ENCODE peak calls at places on chromosomes 1 and 21, in four cellular contexts. I is heart left ventricle, T is left ventricle myocardium inferior, A is prostate gland. M is an unnamed sample. For H3K27me3, the result is how much of the 10 kb centered on the place peaks cover.

GRCh38 chr1:15081088-15081487 is 72.5 kb upstream of the TMEM51 start:
- DNase-seq in T (no peak), I (no peak), A (no peak), M (no peak)

GRCh38 chr1:95396557-95396956 is 162.5 kb downstream of the RWDD3 start:
- DNase-seq in A (no peak), I (no peak), T (no peak), M (no peak)

GRCh38 chr1:229221106-229222019 is 49.5 kb upstream of the RAB4A start:
- DNase-seq in I (no peak), A (peak), T (no peak), M (peak)

GRCh38 chr21:38914531-38915385 is 109.0 kb downstream of the ETS2 start:
- DNase-seq in T (no peak), I (no peak), A (no peak), M (no peak)

GRCh38 chr1:150841626-150842025 is 33.6 kb upstream of the CTSK start:
- DNase-seq in A (no peak), T (no peak), I (no peak), M (no peak)

GRCh38 chr1:213719462-213719861 is 268.3 kb upstream of the PROX1 start:
- DNase-seq in T (no peak), A (no peak), I (no peak), M (no peak)

GRCh38 chr1:84726593-84727275 is 36.5 kb upstream of the SSX2IP start:
- DNase-seq in I (no peak), A (no peak), T (no peak), M (no peak)

GRCh38 chr1:232868793-232869491 is 63.7 kb downstream of the MAP10 start:
- DNase-seq in A (peak), I (peak), T (no peak), M (no peak)

GRCh38 chr1:156661932-156662587 is 15.1 kb downstream of the NES start:
- DNase-seq in A (no peak), I (no peak), T (no peak), M (no peak)

GRCh38 chr1:196890668-196891067 is 2.8 kb downstream of the CFHR4 start:
- DNase-seq in T (no peak), I (no peak), A (no peak), M (no peak)

DNA sequence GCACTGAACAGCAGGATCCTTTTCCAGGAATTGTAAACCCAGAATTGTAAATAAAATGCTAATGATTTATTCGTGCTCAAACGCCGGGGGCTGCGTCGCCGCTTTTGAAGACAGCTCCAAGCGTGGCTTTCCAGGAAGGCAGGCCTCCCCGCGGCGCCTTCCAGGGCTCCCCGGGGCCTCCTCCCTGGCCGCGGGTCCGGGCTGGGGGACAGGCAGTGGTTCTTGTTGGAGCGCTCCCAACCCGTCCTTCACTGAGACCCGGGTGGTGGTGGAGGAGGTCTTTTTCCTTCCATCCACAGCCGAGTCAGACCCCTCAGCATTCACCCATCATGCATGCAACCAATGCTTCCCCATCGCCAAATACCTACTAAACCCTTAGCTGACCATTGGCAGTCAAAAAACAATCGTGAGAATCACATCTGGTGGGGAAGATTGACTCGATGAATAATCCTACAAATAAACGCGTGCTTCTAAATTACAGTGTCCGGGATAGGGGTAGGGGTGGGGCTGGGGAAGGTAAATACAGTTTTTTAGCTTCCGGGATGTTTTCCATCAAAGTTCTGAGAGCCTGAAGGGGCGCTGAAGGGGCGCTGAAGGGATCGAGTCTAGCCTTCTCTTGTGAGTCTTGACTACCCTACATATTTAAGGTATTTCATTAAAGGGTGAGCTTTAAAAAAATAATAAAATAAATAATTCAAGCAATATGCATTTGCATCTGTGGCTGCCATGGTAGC is 40.7 kb downstream of the RRAGC start:
- DNase-seq in A (no peak), I (no peak), T (no peak), M (no peak)
- H3K4me3 ChIP-seq in A (peak), I (no peak), T (peak), M (peak)

DNA sequence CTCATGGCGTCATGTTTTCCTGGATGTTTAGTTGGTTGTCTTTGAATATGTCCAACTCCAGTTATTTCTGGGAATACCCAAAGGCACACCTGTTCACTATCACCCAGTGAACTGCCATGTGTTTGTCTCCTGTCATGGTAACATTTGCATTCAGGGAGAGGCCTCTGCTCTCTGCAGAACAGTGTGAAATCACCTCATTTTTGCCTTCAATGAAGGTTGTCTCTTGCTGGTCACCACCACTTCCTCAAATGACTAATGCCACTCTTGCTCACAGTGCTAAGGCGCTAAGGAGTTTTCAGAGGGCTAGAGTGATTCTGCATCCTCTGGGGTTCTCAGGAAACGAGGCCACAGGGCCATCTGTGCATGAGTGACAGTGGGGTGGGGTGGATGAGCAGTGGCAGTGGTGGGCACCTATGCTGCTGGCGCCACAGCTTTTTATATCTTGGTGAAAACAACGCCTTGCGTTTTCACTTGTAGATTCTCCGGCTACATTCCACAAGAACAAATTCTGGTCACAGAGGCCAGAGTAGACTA is 60.0 kb upstream of the ATP5PO start:
- DNase-seq in T (no peak), A (no peak), I (no peak), M (no peak)
- H3K27ac ChIP-seq in T (peak), A (no peak), I (peak), M (peak)

GRCh38 chr21:37770496-37770895 is 145.8 kb downstream of the KCNJ6 start:
- DNase-seq in T (no peak), A (no peak), I (no peak), M (no peak)
- H3K27me3 ChIP-seq in T (under half), A (under half), I (under half), M (under half)

GRCh38 chr1:27960762-27961645 is 1.2 kb downstream of the XKR8 start:
- DNase-seq in I (no peak), A (no peak), T (no peak), M (no peak)
- H3K4me3 ChIP-seq in I (peak), A (peak), T (peak), M (peak)

DNA sequence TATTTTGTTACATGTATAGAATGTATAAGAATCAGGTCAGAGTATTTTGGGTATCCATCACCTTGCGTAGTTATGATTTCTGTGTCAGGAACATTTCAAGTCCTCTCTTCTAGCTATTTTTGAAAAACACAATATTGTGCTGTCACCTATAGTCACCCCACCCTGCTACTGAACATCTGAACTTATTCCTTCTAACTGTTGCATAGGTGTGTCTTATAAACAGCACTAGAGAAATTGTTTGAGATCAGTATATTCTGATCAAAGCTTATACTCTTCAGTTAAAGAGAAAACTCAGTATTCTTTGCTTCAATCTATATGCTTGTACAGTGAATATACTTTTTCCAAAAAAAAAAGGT is 96.0 kb downstream of the ASH1L start:
- DNase-seq in T (no peak), I (no peak), A (no peak), M (no peak)
- H3K27ac ChIP-seq in T (no peak), I (no peak), A (no peak), M (no peak)

DNA sequence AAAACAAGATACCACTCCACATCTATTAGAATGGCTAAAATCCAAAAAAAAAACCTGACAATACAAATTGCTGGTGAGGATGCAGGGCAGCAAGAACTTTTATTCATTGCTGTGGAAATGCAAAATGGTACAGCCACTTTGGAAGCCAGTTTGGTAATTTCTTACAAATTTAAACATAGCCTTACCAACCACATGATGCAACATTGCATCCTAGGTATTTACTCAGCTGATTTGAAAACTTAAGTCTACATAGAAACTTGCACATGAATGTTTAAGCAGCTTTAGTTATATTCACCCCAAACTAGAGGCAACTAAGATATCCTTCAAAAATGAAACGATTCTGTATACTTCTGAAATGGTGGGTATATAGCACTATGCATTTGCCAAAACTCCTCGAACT is 178.8 kb upstream of the PDE4B start:
- DNase-seq in A (no peak), I (no peak), T (no peak), M (no peak)
- H3K27me3 ChIP-seq in A (under half), I (under half), T (under half), M (under half)

M was measured in lower lobe of right lung.